ENCODE peak calls at places on chromosomes 3 and 15, in eight cellular contexts. M is ovary, S is brain microvascular endothelial cell, I is dorsolateral prefrontal cortex, B is cardiac muscle cell, P is epithelial cell of esophagus, N is AG09309, T is omental fat pad. F is an unnamed sample.
A peak's percentile ranks its signal among the peaks of the same experiment; 100 is the strongest.

GRCh38 chr3:48770187-48770502 is 53.1 kb upstream of the IP6K2 start:
- DNase-seq in M (no peak), S (no peak), I (no peak), B (no peak), P (no peak), N (no peak), T (no peak), F (no peak)

GRCh38 chr15:74193305-74193718 is 9.3 kb downstream of the STRA6 start:
- DNase-seq in M (no peak), S (peak; percentile 94), I (no peak), B (no peak), P (peak; percentile 98), N (peak; percentile 87), T (no peak), F (no peak)

GRCh38 chr3:150599611-150600297 is 3.4 kb upstream of the SELENOT start:
- DNase-seq in M (no peak), S (peak; percentile 87), I (no peak), B (no peak), P (peak; percentile 93), N (no peak), T (no peak), F (peak; percentile 37)

GRCh38 chr3:47413751-47414150 is 32.9 kb downstream of the PTPN23 start:
- DNase-seq in M (no peak), S (no peak), I (peak; percentile 72), B (no peak), P (no peak), N (no peak), T (no peak), F (no peak)

GRCh38 chr15:99090938-99091337 is 13.9 kb upstream of the SYNM start:
- DNase-seq in M (no peak), S (no peak), I (no peak), B (no peak), P (no peak), N (no peak), T (no peak), F (no peak)

GRCh38 chr3:158097571-158098553 is 8.4 kb downstream of the SHOX2 start:
- DNase-seq in M (no peak), S (peak; percentile 39), I (no peak), B (peak; percentile 93), P (peak; percentile 89), N (no peak), T (no peak), F (peak; percentile 93)

GRCh38 chr15:32855942-32856341 is 138.1 kb downstream of the GREM1 start:
- DNase-seq in M (no peak), S (peak; percentile 98), I (no peak), B (no peak), P (peak; percentile 96), N (peak; percentile 99), T (no peak), F (no peak)

GRCh38 chr3:182717216-182717615 is 76.1 kb upstream of the ATP11B start:
- DNase-seq in M (no peak), S (no peak), I (no peak), B (no peak), P (peak; percentile 33), N (no peak), T (no peak), F (peak; percentile 50)

GRCh38 chr15:45200799-45201556 is 13.2 kb upstream of the SHF start:
- DNase-seq in M (peak; percentile 86), S (peak; percentile 89), I (peak; percentile 92), B (peak; percentile 73), P (peak; percentile 83), N (peak; percentile 50), T (peak; percentile 48), F (no peak)

GRCh38 chr15:84749111-84749991 is 959 bp downstream of the ZNF592 start:
- DNase-seq in M (peak; percentile 66), S (peak; percentile 18), I (no peak), B (peak; percentile 51), P (peak; percentile 34), N (no peak), T (no peak), F (no peak)

GRCh38 chr15:70538278-70538677 is 225.1 kb downstream of the UACA start:
- DNase-seq in M (no peak), S (no peak), I (no peak), B (no peak), P (no peak), N (no peak), T (no peak), F (no peak)

GRCh38 chr15:68526269-68526668 is 52.5 kb upstream of the CORO2B start:
- DNase-seq in M (no peak), S (peak; percentile 56), I (no peak), B (no peak), P (peak; percentile 32), N (peak; percentile 53), T (no peak), F (peak; percentile 48)

GRCh38 chr3:195151866-195152526 is 119.0 kb downstream of the XXYLT1 start:
- DNase-seq in M (no peak), S (peak; percentile 88), I (no peak), B (no peak), P (peak; percentile 84), N (no peak), T (no peak), F (no peak)

GRCh38 chr15:69225355-69226027 is 65.1 kb downstream of the GLCE start:
- DNase-seq in M (no peak), S (no peak), I (no peak), B (peak; percentile 18), P (peak; percentile 51), N (peak; percentile 5), T (no peak), F (no peak)

GRCh38 chr3:141305436-141305835 is 62.9 kb upstream of the ZBTB38 start:
- DNase-seq in M (no peak), S (peak; percentile 65), I (no peak), B (no peak), P (peak; percentile 45), N (peak; percentile 45), T (no peak), F (no peak)

GRCh38 chr3:141306276-141306675 is 62.0 kb upstream of the ZBTB38 start:
- DNase-seq in M (no peak), S (no peak), I (no peak), B (no peak), P (no peak), N (no peak), T (no peak), F (no peak)

GRCh38 chr3:141306922-141307321 is 61.4 kb upstream of the ZBTB38 start:
- DNase-seq in M (no peak), S (no peak), I (no peak), B (no peak), P (peak; percentile 63), N (no peak), T (no peak), F (no peak)

GRCh38 chr3:141303481-141304223 is 64.7 kb upstream of the ZBTB38 start:
- DNase-seq in M (no peak), S (peak; percentile 86), I (no peak), B (peak; percentile 79), P (peak; percentile 83), N (peak; percentile 52), T (no peak), F (peak; percentile 76)

GRCh38 chr3:141302364-141303141 is 65.8 kb upstream of the ZBTB38 start:
- DNase-seq in M (no peak), S (peak; percentile 55), I (no peak), B (no peak), P (peak; percentile 60), N (peak; percentile 83), T (no peak), F (peak; percentile 29)
- TF ChIP-seq CTCF in M (no peak), S (peak; percentile 46), I (no peak), B (peak; percentile 16), P (no peak), N (peak; percentile 37), T (no peak), F (no peak)

DNA sequence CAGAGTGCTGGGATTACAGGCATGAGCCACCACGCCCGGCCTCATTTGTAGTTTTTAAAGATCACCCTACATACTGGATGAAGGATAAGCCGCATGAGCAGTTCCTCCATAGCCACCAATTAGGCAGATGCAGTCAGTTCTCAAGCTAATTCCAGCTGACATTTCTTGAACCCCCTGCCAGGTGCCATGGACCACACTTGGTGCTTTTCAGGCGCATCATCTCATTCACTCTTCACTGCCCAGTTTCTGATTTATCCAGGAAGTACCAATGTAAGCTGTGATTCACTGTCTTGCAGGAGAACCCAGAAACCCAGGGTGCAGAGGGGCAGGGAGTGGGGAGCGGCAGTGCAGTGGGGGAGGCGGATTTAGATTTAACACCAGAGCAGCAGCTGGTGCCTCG is 56.5 kb upstream of the RASA2 start:
- DNase-seq in M (no peak), S (no peak), I (no peak), B (no peak), P (no peak), N (no peak), T (no peak), F (no peak)
- TF ChIP-seq CTCF in M (no peak), S (no peak), I (no peak), B (no peak), P (no peak), N (no peak), T (no peak), F (no peak)

GRCh38 chr3:45092132-45093031 is 53.8 kb downstream of the CDCP1 start:
- DNase-seq in M (no peak), S (peak; percentile 68), I (no peak), B (no peak), P (peak; percentile 94), N (no peak), T (no peak), F (no peak)
- TF ChIP-seq CTCF in M (no peak), S (no peak), I (no peak), B (no peak), P (peak; percentile 22), N (peak; percentile 10), T (no peak), F (no peak)

GRCh38 chr15:80093854-80094418 is 34.5 kb downstream of the ZFAND6 start:
- DNase-seq in M (peak; percentile 57), S (no peak), I (no peak), B (peak; percentile 30), P (peak; percentile 58), N (no peak), T (peak; percentile 42), F (no peak)

GRCh38 chr15:80087104-80087503 is 27.6 kb downstream of the ZFAND6 start:
- DNase-seq in M (no peak), S (no peak), I (no peak), B (no peak), P (no peak), N (no peak), T (no peak), F (no peak)

GRCh38 chr15:80090041-80090440 is 30.6 kb downstream of the ZFAND6 start:
- DNase-seq in M (no peak), S (no peak), I (no peak), B (no peak), P (no peak), N (no peak), T (no peak), F (no peak)

GRCh38 chr15:80095511-80095910 is 36.0 kb downstream of the ZFAND6 start:
- DNase-seq in M (no peak), S (no peak), I (no peak), B (no peak), P (no peak), N (no peak), T (no peak), F (no peak)

DNA sequence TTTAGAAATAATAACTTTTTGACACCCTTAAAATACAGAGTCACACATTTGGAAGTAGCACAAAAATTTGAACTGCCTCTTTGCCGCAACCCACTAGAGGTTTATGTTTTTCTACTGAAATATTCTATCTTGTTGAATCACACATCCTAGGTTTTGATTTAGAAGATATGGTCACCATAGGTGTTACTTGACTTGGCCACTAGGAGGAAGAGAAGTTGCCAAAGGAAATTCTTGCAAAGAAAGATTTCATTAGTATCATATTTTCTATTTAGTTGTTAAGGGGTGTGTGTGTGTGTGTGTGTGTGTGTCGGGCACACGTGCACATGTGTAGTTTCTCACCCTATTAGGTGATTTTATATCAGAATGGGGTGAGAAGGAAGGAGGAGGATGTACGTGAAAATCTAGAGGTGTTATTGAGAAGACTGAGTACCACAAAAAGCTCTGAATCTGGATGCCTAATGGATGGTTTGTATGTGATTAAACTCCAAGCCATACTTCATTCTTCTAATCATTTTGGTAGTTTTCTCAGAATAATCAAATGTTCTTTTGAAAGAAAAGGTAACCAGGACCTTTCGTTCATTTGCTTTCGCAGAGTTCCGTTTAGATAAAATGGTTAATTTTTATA is 31.5 kb downstream of the ZFAND6 start:
- DNase-seq in M (no peak), S (no peak), I (no peak), B (no peak), P (peak; percentile 16), N (no peak), T (no peak), F (no peak)
- TF ChIP-seq CTCF in M (no peak), S (peak; percentile 48), I (peak; percentile 32), B (peak; percentile 38), P (peak; percentile 47), N (peak; percentile 35), T (no peak), F (no peak)